ENCODE peak calls at places on chromosomes 2 and 18, in nine cellular contexts. H is stimulated activated CD4-positive, alpha-beta T cell treated with anti-CD3 and anti-CD28 coated beads, TNF-alpha, amount 100 ng/mL, for 1 hour; Q is anterior cingulate cortex; V is fibroblast of pulmonary artery; R is AG10803; I is tibial artery; Y is stomach; O is HTR-8/SVneo; L is AML-193. B is an unnamed sample.

GRCh38 chr2:190858817-190859216 is 21.8 kb upstream of the GLS start:
- DNase-seq in H (no peak), Q (no peak), V (peak), R (peak), I (no peak), Y (no peak), O (no peak), L (no peak), B (no peak)

GRCh38 chr2:28747714-28748113 is 3.9 kb upstream of the PPP1CB start:
- DNase-seq in H (no peak), Q (no peak), V (no peak), R (no peak), I (no peak), Y (no peak), O (no peak), L (no peak), B (no peak)

GRCh38 chr2:3432693-3433338 is 53.3 kb downstream of the TRAPPC12 start:
- DNase-seq in H (no peak), Q (no peak), V (no peak), R (no peak), I (no peak), Y (no peak), O (no peak), L (no peak), B (no peak)

GRCh38 chr18:76528477-76529432 is 33.7 kb upstream of the ZNF516 start:
- DNase-seq in H (no peak), Q (no peak), V (peak), R (peak), I (no peak), Y (peak), O (peak), L (peak), B (no peak)

GRCh38 chr2:98907966-98908905 is 27.8 kb downstream of the CRACDL start:
- DNase-seq in H (no peak), Q (no peak), V (no peak), R (no peak), I (peak), Y (peak), O (no peak), L (no peak), B (no peak)

GRCh38 chr2:21781962-21782361 is 658.2 kb downstream of the TDRD15 start:
- DNase-seq in H (no peak), Q (no peak), V (no peak), R (no peak), I (no peak), Y (no peak), O (no peak), L (no peak), B (no peak)

GRCh38 chr2:104856086-104856972 is 2.4 kb downstream of the POU3F3 start:
- DNase-seq in H (no peak), Q (no peak), V (no peak), R (no peak), I (no peak), Y (no peak), O (no peak), L (no peak), B (peak)

GRCh38 chr2:228064796-228065315 is 116.6 kb downstream of the SPHKAP start:
- DNase-seq in H (no peak), Q (no peak), V (no peak), R (no peak), I (no peak), Y (no peak), O (no peak), L (no peak), B (no peak)

GRCh38 chr2:106900130-106900529 is 14.2 kb upstream of the ST6GAL2 start:
- DNase-seq in H (no peak), Q (no peak), V (no peak), R (no peak), I (no peak), Y (no peak), O (no peak), L (no peak), B (no peak)

GRCh38 chr2:201070966-201071304 is 536 bp downstream of the HYCC2 start:
- DNase-seq in H (no peak), Q (no peak), V (peak), R (peak), I (no peak), Y (no peak), O (no peak), L (no peak), B (no peak)

GRCh38 chr2:239316562-239317465 is 84.0 kb downstream of the HDAC4 start:
- DNase-seq in H (no peak), Q (no peak), V (peak), R (peak), I (peak), Y (peak), O (no peak), L (no peak), B (no peak)

GRCh38 chr2:10617241-10617640 is 72.5 kb downstream of the NOL10 start:
- DNase-seq in H (no peak), Q (no peak), V (no peak), R (no peak), I (no peak), Y (no peak), O (no peak), L (no peak), B (no peak)

GRCh38 chr18:10197097-10197496 is 257.3 kb upstream of the APCDD1 start:
- DNase-seq in H (no peak), Q (no peak), V (no peak), R (no peak), I (no peak), Y (no peak), O (no peak), L (no peak), B (no peak)

GRCh38 chr2:104945866-104946265 is 92.0 kb downstream of the POU3F3 start:
- DNase-seq in H (no peak), Q (no peak), V (no peak), R (no peak), I (no peak), Y (no peak), O (no peak), L (no peak), B (peak)

GRCh38 chr2:24730481-24730880 is 62.7 kb downstream of the PTRHD1 start:
- DNase-seq in H (no peak), Q (no peak), V (peak), R (no peak), I (no peak), Y (no peak), O (peak), L (no peak), B (no peak)

GRCh38 chr18:74183110-74183509 is 34.8 kb downstream of the TIMM21 start:
- DNase-seq in H (no peak), Q (no peak), V (no peak), R (no peak), I (no peak), Y (no peak), O (no peak), L (no peak), B (no peak)

GRCh38 chr2:169139993-169140767 is 70.8 kb downstream of the DHRS9 start:
- DNase-seq in H (no peak), Q (no peak), V (no peak), R (no peak), I (no peak), Y (no peak), O (no peak), L (no peak), B (no peak)

GRCh38 chr2:32011566-32011960 is 755 bp upstream of the MEMO1 start:
- DNase-seq in H (no peak), Q (no peak), V (no peak), R (no peak), I (no peak), Y (no peak), O (no peak), L (peak), B (no peak)

GRCh38 chr2:55010149-55010591 is 40.1 kb downstream of the RTN4 start:
- DNase-seq in H (peak), Q (no peak), V (peak), R (peak), I (peak), Y (peak), O (no peak), L (peak), B (no peak)

GRCh38 chr2:105458076-105458475 is 59.2 kb upstream of the FHL2 start:
- DNase-seq in H (no peak), Q (no peak), V (no peak), R (no peak), I (no peak), Y (no peak), O (no peak), L (no peak), B (no peak)

GRCh38 chr2:128444044-128444771 is 125.5 kb upstream of the HS6ST1 start:
- DNase-seq in H (no peak), Q (no peak), V (no peak), R (no peak), I (peak), Y (peak), O (no peak), L (no peak), B (no peak)